ENCODE peak calls at places on chromosomes 6 and 20, in nine cellular contexts. L, D, I, B, J, C, N, W and X are unnamed samples.

GRCh38 chr6:100078509-100078908 is 84.5 kb upstream of the MCHR2 start:
- DNase-seq in L (no peak), D (no peak), I (no peak), B (no peak), J (no peak), C (no peak), N (peak), W (no peak), X (no peak)

GRCh38 chr6:47044418-47044817 is 2.3 kb upstream of the ADGRF1 start:
- DNase-seq in L (no peak), D (no peak), I (no peak), B (no peak), J (no peak), C (no peak), N (peak), W (no peak), X (no peak)

GRCh38 chr20:36591854-36592641 is 13.5 kb upstream of the RAB5IF start:
- DNase-seq in L (no peak), D (no peak), I (no peak), B (no peak), J (no peak), C (no peak), N (peak), W (no peak), X (no peak)

GRCh38 chr20:1338801-1339200 is 9.9 kb upstream of the SDCBP2 start:
- DNase-seq in L (no peak), D (no peak), I (no peak), B (no peak), J (no peak), C (no peak), N (no peak), W (no peak), X (no peak)

GRCh38 chr20:47857994-47858557 is 72.8 kb upstream of the SULF2 start:
- DNase-seq in L (no peak), D (no peak), I (no peak), B (no peak), J (no peak), C (no peak), N (peak), W (no peak), X (no peak)

GRCh38 chr20:23441850-23442313 is 2.4 kb downstream of the CSTL1 start:
- DNase-seq in L (no peak), D (peak), I (peak), B (peak), J (peak), C (peak), N (peak), W (peak), X (peak)

GRCh38 chr6:40930555-40930954 is 108.5 kb downstream of the UNC5CL start:
- DNase-seq in L (no peak), D (no peak), I (no peak), B (no peak), J (no peak), C (no peak), N (peak), W (no peak), X (no peak)

GRCh38 chr20:5065489-5066383 is 54.0 kb downstream of the PCNA start:
- DNase-seq in L (peak), D (peak), I (peak), B (peak), J (peak), C (no peak), N (peak), W (peak), X (no peak)

GRCh38 chr6:30555428-30556005 is 772 bp downstream of the GNL1 start:
- DNase-seq in L (peak), D (peak), I (no peak), B (peak), J (no peak), C (no peak), N (peak), W (peak), X (no peak)

GRCh38 chr6:169328112-169328801 is 74.6 kb upstream of the THBS2 start:
- DNase-seq in L (no peak), D (no peak), I (no peak), B (no peak), J (no peak), C (no peak), N (peak), W (peak), X (no peak)

GRCh38 chr6:11534561-11534960 is 3.0 kb upstream of the TMEM170B start:
- DNase-seq in L (no peak), D (no peak), I (no peak), B (no peak), J (no peak), C (no peak), N (no peak), W (no peak), X (no peak)

GRCh38 chr6:168873266-168873665 is 380.4 kb downstream of the THBS2 start:
- DNase-seq in L (no peak), D (no peak), I (no peak), B (no peak), J (no peak), C (no peak), N (no peak), W (no peak), X (no peak)

GRCh38 chr6:82712826-82713225 is 349.2 kb downstream of the TPBG start:
- DNase-seq in L (no peak), D (no peak), I (no peak), B (no peak), J (no peak), C (peak), N (peak), W (no peak), X (peak)

GRCh38 chr20:43746344-43747137 is 19.7 kb upstream of the GTSF1L start:
- DNase-seq in L (no peak), D (no peak), I (no peak), B (no peak), J (peak), C (no peak), N (peak), W (no peak), X (no peak)

GRCh38 chr6:38264605-38265004 is 375.1 kb downstream of the BTBD9 start:
- DNase-seq in L (no peak), D (no peak), I (peak), B (no peak), J (no peak), C (no peak), N (no peak), W (no peak), X (peak)

GRCh38 chr6:131281471-131282270 is 146.4 kb downstream of the AKAP7 start:
- DNase-seq in L (peak), D (no peak), I (no peak), B (peak), J (no peak), C (no peak), N (peak), W (peak), X (peak)

GRCh38 chr6:42336431-42336830 is 115.3 kb downstream of the TRERF1 start:
- DNase-seq in L (no peak), D (no peak), I (no peak), B (no peak), J (no peak), C (no peak), N (no peak), W (no peak), X (no peak)

GRCh38 chr6:51626391-51626790 is 461.0 kb downstream of the PKHD1 start:
- DNase-seq in L (no peak), D (no peak), I (no peak), B (no peak), J (no peak), C (no peak), N (no peak), W (no peak), X (no peak)

GRCh38 chr20:57709823-57710799 is at the start of gene PMEPA1:
- DNase-seq in L (peak), D (peak), I (peak), B (peak), J (peak), C (peak), N (peak), W (peak), X (peak)
- TF ChIP-seq CTCF in L (no peak), D (no peak), I (no peak), B (no peak), J (no peak), C (no peak), N (no peak), W (peak), X (peak)

DNA sequence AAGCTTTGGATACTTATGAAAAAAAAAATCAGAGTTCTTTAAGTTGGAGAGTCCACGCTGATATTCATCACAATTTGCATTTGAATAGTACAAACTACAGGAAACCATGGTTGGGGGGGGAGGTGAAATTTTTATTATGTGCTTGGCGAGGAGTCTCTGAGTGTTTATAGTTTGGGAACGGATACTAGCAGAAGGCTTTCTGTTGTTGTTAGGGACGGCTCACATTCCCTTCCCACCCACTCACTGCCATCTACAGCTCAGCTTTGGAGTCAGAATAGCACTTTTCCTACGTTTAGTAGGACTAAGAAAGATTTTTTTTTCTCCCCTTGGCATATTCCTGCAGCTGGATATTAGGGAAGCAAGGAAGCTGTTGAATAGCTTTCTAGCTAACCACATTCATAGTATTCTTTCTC is 235.0 kb upstream of the ZNF217 start:
- DNase-seq in L (no peak), D (no peak), I (peak), B (no peak), J (no peak), C (no peak), N (peak), W (no peak), X (no peak)
- TF ChIP-seq CTCF in L (no peak), D (no peak), I (peak), B (no peak), J (no peak), C (no peak), N (no peak), W (no peak), X (no peak)

GRCh38 chr6:15369838-15370237 is 124.0 kb downstream of the JARID2 start:
- DNase-seq in L (no peak), D (no peak), I (no peak), B (no peak), J (no peak), C (no peak), N (no peak), W (no peak), X (no peak)
- TF ChIP-seq CTCF in L (no peak), D (no peak), I (no peak), B (no peak), J (no peak), C (no peak), N (no peak), W (no peak), X (no peak)

GRCh38 chr6:142756215-142756630 is 188.8 kb downstream of the HIVEP2 start:
- DNase-seq in L (no peak), D (no peak), I (no peak), B (no peak), J (no peak), C (no peak), N (peak), W (no peak), X (no peak)
- TF ChIP-seq CTCF in L (no peak), D (no peak), I (no peak), B (no peak), J (no peak), C (no peak), N (peak), W (no peak), X (no peak)

GRCh38 chr6:149446791-149447376 is 37.9 kb downstream of the ZC3H12D start:
- DNase-seq in L (no peak), D (no peak), I (peak), B (no peak), J (no peak), C (no peak), N (no peak), W (no peak), X (no peak)
- TF ChIP-seq CTCF in L (no peak), D (no peak), I (no peak), B (no peak), J (no peak), C (no peak), N (no peak), W (no peak), X (no peak)

DNA sequence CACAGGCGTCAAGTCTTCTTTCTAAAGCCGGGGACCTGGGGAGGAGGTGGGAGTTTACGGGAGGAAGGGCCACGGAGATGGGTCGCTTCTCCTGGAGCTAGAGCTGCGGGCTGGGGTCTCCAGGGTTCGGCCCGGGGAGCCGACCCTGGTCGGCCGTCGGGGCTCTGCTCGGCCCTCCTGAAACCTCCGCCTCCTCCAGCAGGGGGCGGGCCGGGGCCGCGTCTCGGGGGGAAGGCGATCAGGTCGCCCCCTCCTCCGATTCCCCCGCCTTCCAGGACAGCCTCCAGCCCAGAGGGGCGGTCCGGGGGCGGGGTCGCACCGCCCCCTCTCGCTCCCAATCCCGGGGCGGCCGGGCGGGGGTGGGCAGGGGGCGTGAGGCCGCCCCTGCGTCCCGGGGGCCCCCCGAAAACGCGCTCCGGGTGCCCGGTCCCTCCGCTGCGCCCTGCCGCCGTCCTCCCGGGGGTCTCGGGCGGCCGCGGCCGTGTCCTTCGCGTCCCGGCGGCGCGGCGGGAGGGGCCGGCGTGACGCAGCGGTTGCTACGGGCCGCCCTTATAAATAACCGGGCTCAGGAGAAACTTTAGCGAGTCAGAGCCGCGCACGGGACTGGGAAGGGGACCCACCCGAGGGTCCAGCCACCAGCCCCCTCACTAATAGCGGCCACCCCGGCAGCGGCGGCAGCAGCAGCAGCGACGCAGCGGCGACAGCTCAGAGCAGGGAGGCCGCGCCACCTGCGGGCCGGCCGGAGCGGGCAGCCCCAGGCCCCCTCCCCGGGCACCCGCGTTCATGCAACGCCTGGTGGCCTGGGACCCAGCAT is at the start of gene CEBPB:
- DNase-seq in L (peak), D (peak), I (peak), B (peak), J (peak), C (peak), N (peak), W (peak), X (peak)
- TF ChIP-seq CTCF in L (peak), D (peak), I (peak), B (peak), J (peak), C (peak), N (peak), W (peak), X (peak)